ENCODE peak calls at places on chromosomes 4 and X, in ten cellular contexts. D is upper lobe of left lung; E is naive thymus-derived CD8-positive, alpha-beta T cell; T is A549; A is lung; R is sigmoid colon; C is stimulated activated CD8-positive, alpha-beta memory T cell treated with anti-CD3 and anti-CD28 coated beads, Interleukin-4, amount 100 ng/mL, for 4 hours; L is activated T-cell treated with anti-CD3 and anti-CD28 coated beads, Interleukin-2, amount 50 U/mL, for 72 hours; B is kidney; V is AG10803. Q is an unnamed sample.

GRCh38 chr4:84985952-84986351 is 19.5 kb upstream of the WDFY3 start:
- DNase-seq in D (no peak), E (no peak), T (peak; percentile 25), A (no peak), R (no peak), C (no peak), L (no peak), B (no peak), V (peak; percentile 36), Q (no peak)

GRCh38 chrX:427812-428725 is 41.4 kb upstream of the PPP2R3B start:
- DNase-seq in D (no peak), E (no peak), T (peak; percentile 74), A (no peak), R (peak; percentile 58), C (no peak), L (peak; percentile 28), B (peak; percentile 45), V (peak; percentile 19), Q (no peak)

GRCh38 chrX:150324035-150324728 is 38.9 kb upstream of the MAMLD1 start:
- DNase-seq in D (no peak), E (no peak), T (peak; percentile 44), A (no peak), R (no peak), C (no peak), L (no peak), B (no peak), V (peak; percentile 70), Q (no peak)

GRCh38 chr4:105990933-105991332 is 95.7 kb downstream of the NPNT start:
- DNase-seq in D (peak; percentile 58), E (no peak), T (peak; percentile 4), A (peak; percentile 71), R (peak; percentile 89), C (no peak), L (no peak), B (peak; percentile 95), V (peak; percentile 76), Q (no peak)

GRCh38 chr4:122152699-122153328 is 683 bp downstream of the BLTP1 start:
- DNase-seq in D (peak; percentile 57), E (no peak), T (peak; percentile 9), A (no peak), R (peak; percentile 68), C (no peak), L (peak; percentile 40), B (peak; percentile 79), V (peak; percentile 22), Q (peak; percentile 10)

GRCh38 chr4:52852696-52853095 is 9.4 kb upstream of the RASL11B start:
- DNase-seq in D (no peak), E (no peak), T (no peak), A (no peak), R (no peak), C (no peak), L (no peak), B (no peak), V (no peak), Q (no peak)

GRCh38 chrX:126701380-126701779 is 118.1 kb upstream of the PRR32 start:
- DNase-seq in D (no peak), E (no peak), T (no peak), A (no peak), R (no peak), C (no peak), L (no peak), B (no peak), V (no peak), Q (no peak)

GRCh38 chrX:85503258-85504158 is 124.0 kb upstream of the POF1B start:
- DNase-seq in D (no peak), E (no peak), T (no peak), A (no peak), R (no peak), C (no peak), L (no peak), B (no peak), V (no peak), Q (no peak)

GRCh38 chr4:7831330-7831729 is 108.3 kb downstream of the AFAP1 start:
- DNase-seq in D (no peak), E (no peak), T (no peak), A (no peak), R (peak; percentile 40), C (no peak), L (peak; percentile 24), B (no peak), V (peak; percentile 87), Q (no peak)

GRCh38 chr4:153265311-153266047 is 61.2 kb downstream of the TRIM2 start:
- DNase-seq in D (no peak), E (no peak), T (no peak), A (no peak), R (no peak), C (no peak), L (no peak), B (no peak), V (no peak), Q (no peak)

GRCh38 chr4:60565558-60565957 is 634.6 kb upstream of the ADGRL3 start:
- DNase-seq in D (no peak), E (no peak), T (no peak), A (no peak), R (no peak), C (no peak), L (no peak), B (no peak), V (no peak), Q (no peak)

GRCh38 chr4:21005647-21006046 is 305.4 kb downstream of the PACRGL start:
- DNase-seq in D (no peak), E (no peak), T (no peak), A (no peak), R (no peak), C (no peak), L (no peak), B (no peak), V (no peak), Q (no peak)

GRCh38 chr4:89158884-89159503 is 47.7 kb downstream of the TIGD2 start:
- DNase-seq in D (no peak), E (peak; percentile 25), T (peak; percentile 64), A (no peak), R (no peak), C (no peak), L (no peak), B (no peak), V (peak; percentile 51), Q (no peak)

GRCh38 chrX:133726211-133726630 is 259.2 kb downstream of the GPC3 start:
- DNase-seq in D (no peak), E (no peak), T (peak; percentile 57), A (no peak), R (no peak), C (no peak), L (no peak), B (no peak), V (peak; percentile 41), Q (no peak)

GRCh38 chr4:41579556-41579955 is 41.6 kb downstream of the LIMCH1 start:
- DNase-seq in D (no peak), E (no peak), T (no peak), A (no peak), R (no peak), C (no peak), L (no peak), B (no peak), V (no peak), Q (no peak)

GRCh38 chrX:110087485-110088356 is 84.8 kb downstream of the TMEM164 start:
- DNase-seq in D (peak; percentile 40), E (no peak), T (peak; percentile 93), A (no peak), R (no peak), C (no peak), L (peak; percentile 4), B (no peak), V (peak; percentile 88), Q (no peak)

GRCh38 chrX:112043997-112044396 is 38.6 kb downstream of the TRPC5 start:
- DNase-seq in D (no peak), E (no peak), T (peak; percentile 34), A (no peak), R (no peak), C (no peak), L (no peak), B (no peak), V (no peak), Q (no peak)

GRCh38 chr4:110412354-110412753 is 63.6 kb upstream of the ENPEP start:
- DNase-seq in D (no peak), E (no peak), T (no peak), A (no peak), R (no peak), C (no peak), L (no peak), B (no peak), V (no peak), Q (no peak)

GRCh38 chrX:13652256-13653021 is 502 bp upstream of the TCEANC start:
- DNase-seq in D (no peak), E (no peak), T (peak; percentile 41), A (no peak), R (no peak), C (no peak), L (no peak), B (no peak), V (peak; percentile 93), Q (no peak)

GRCh38 chrX:140500427-140500826 is 4.4 kb downstream of the SOX3 start:
- DNase-seq in D (no peak), E (no peak), T (no peak), A (no peak), R (no peak), C (no peak), L (no peak), B (no peak), V (no peak), Q (no peak)

GRCh38 chrX:2228466-2228865 is 272.3 kb downstream of the DHRSX start:
- DNase-seq in D (no peak), E (no peak), T (no peak), A (no peak), R (no peak), C (no peak), L (no peak), B (no peak), V (no peak), Q (no peak)

GRCh38 chr4:134243742-134244713 is 42.4 kb upstream of the PABPC4L start:
- DNase-seq in D (no peak), E (no peak), T (no peak), A (no peak), R (peak; percentile 50), C (no peak), L (no peak), B (peak; percentile 61), V (no peak), Q (no peak)

GRCh38 chrX:49193542-49193964 is 6.4 kb downstream of the SYP start:
- DNase-seq in D (no peak), E (no peak), T (no peak), A (no peak), R (no peak), C (no peak), L (no peak), B (no peak), V (no peak), Q (no peak)

GRCh38 chr4:100816646-100817045 is 298.8 kb upstream of the EMCN start:
- DNase-seq in D (no peak), E (no peak), T (no peak), A (no peak), R (no peak), C (no peak), L (no peak), B (no peak), V (no peak), Q (no peak)

GRCh38 chrX:79568309-79568708 is 201.2 kb upstream of the ITM2A start:
- DNase-seq in D (no peak), E (no peak), T (no peak), A (no peak), R (no peak), C (no peak), L (no peak), B (no peak), V (no peak), Q (no peak)

GRCh38 chr4:86223472-86223871 is 136.4 kb downstream of the MAPK10 start:
- DNase-seq in D (no peak), E (no peak), T (peak; percentile 60), A (no peak), R (no peak), C (no peak), L (no peak), B (no peak), V (peak; percentile 47), Q (no peak)

Q was measured in activated gamma-delta T cell treated with Interleukin-2 at 50 U/mL for 16 hours.